ENCODE peak calls at places on chromosomes 1 and 21, in six cellular contexts. One of them, this sample, is unnamed. For H3K36me3, the result is how much of the 10 kb centered on the place peaks cover.

GRCh38 chr1:47756006-47756405 is 241.2 kb downstream of the TRABD2B start:
- DNase-seq in K562: no peak
- DNase-seq in psoas muscle: no peak
- DNase-seq in aorta: no peak
- DNase-seq in CD8-positive, alpha-beta memory T cell: no peak
- DNase-seq in hepatocyte: no peak
- DNase-seq in this sample: no peak

GRCh38 chr1:23719162-23719820 is 24.0 kb upstream of the ELOA start:
- DNase-seq in K562: no peak
- DNase-seq in psoas muscle: peak
- DNase-seq in aorta: no peak
- DNase-seq in CD8-positive, alpha-beta memory T cell: no peak
- DNase-seq in hepatocyte: no peak
- DNase-seq in this sample: no peak

GRCh38 chr1:225774276-225775147 is 3.1 kb upstream of the SRP9 start:
- DNase-seq in K562: no peak
- DNase-seq in psoas muscle: no peak
- DNase-seq in aorta: no peak
- DNase-seq in CD8-positive, alpha-beta memory T cell: no peak
- DNase-seq in hepatocyte: no peak
- DNase-seq in this sample: no peak

GRCh38 chr1:171438441-171438840 is 46.9 kb upstream of the PRRC2C start:
- DNase-seq in K562: no peak
- DNase-seq in psoas muscle: peak
- DNase-seq in aorta: peak
- DNase-seq in CD8-positive, alpha-beta memory T cell: no peak
- DNase-seq in hepatocyte: peak
- DNase-seq in this sample: no peak

GRCh38 chr1:145849356-145850165 is 4.1 kb downstream of the NUDT17 start:
- DNase-seq in K562: peak
- DNase-seq in psoas muscle: no peak
- DNase-seq in aorta: no peak
- DNase-seq in CD8-positive, alpha-beta memory T cell: no peak
- DNase-seq in hepatocyte: no peak
- DNase-seq in this sample: no peak

GRCh38 chr1:93708734-93709481 is 27.3 kb upstream of the BCAR3 start:
- DNase-seq in K562: no peak
- DNase-seq in psoas muscle: no peak
- DNase-seq in aorta: no peak
- DNase-seq in CD8-positive, alpha-beta memory T cell: no peak
- DNase-seq in hepatocyte: peak
- DNase-seq in this sample: no peak

GRCh38 chr1:38898653-38899230 is 17.4 kb upstream of the GJA9 start:
- DNase-seq in K562: no peak
- DNase-seq in psoas muscle: no peak
- DNase-seq in aorta: no peak
- DNase-seq in CD8-positive, alpha-beta memory T cell: no peak
- DNase-seq in hepatocyte: no peak
- DNase-seq in this sample: no peak

GRCh38 chr21:30268608-30269197 is 14.0 kb downstream of the KRTAP24-1 start:
- DNase-seq in K562: peak
- DNase-seq in psoas muscle: no peak
- DNase-seq in aorta: no peak
- DNase-seq in CD8-positive, alpha-beta memory T cell: no peak
- DNase-seq in hepatocyte: peak
- DNase-seq in this sample: no peak

GRCh38 chr1:70038025-70038424 is 167.4 kb downstream of the LRRC40 start:
- DNase-seq in K562: no peak
- DNase-seq in psoas muscle: no peak
- DNase-seq in aorta: peak
- DNase-seq in CD8-positive, alpha-beta memory T cell: no peak
- DNase-seq in hepatocyte: no peak
- DNase-seq in this sample: no peak

GRCh38 chr1:92599184-92599583 is 112.5 kb upstream of the GFI1 start:
- DNase-seq in K562: no peak
- DNase-seq in psoas muscle: no peak
- DNase-seq in aorta: no peak
- DNase-seq in CD8-positive, alpha-beta memory T cell: peak
- DNase-seq in hepatocyte: peak
- DNase-seq in this sample: no peak

GRCh38 chr1:18618546-18619466 is 11.8 kb upstream of the PAX7 start:
- DNase-seq in K562: no peak
- DNase-seq in psoas muscle: no peak
- DNase-seq in aorta: no peak
- DNase-seq in CD8-positive, alpha-beta memory T cell: no peak
- DNase-seq in hepatocyte: no peak
- DNase-seq in this sample: no peak

GRCh38 chr1:215083408-215083961 is 948 bp downstream of the KCNK2 start:
- DNase-seq in K562: no peak
- DNase-seq in psoas muscle: no peak
- DNase-seq in aorta: no peak
- DNase-seq in CD8-positive, alpha-beta memory T cell: no peak
- DNase-seq in hepatocyte: peak
- DNase-seq in this sample: no peak

GRCh38 chr1:173474097-173474779 is 2.9 kb upstream of the PRDX6 start:
- DNase-seq in K562: no peak
- DNase-seq in psoas muscle: no peak
- DNase-seq in aorta: no peak
- DNase-seq in CD8-positive, alpha-beta memory T cell: no peak
- DNase-seq in hepatocyte: peak
- DNase-seq in this sample: no peak

GRCh38 chr21:36097427-36098230 is 27.8 kb downstream of the CBR1 start:
- DNase-seq in K562: no peak
- DNase-seq in psoas muscle: no peak
- DNase-seq in aorta: no peak
- DNase-seq in CD8-positive, alpha-beta memory T cell: no peak
- DNase-seq in hepatocyte: no peak
- DNase-seq in this sample: no peak

GRCh38 chr1:170929412-170929834 is 5.9 kb upstream of the MROH9 start:
- DNase-seq in K562: no peak
- DNase-seq in psoas muscle: no peak
- DNase-seq in aorta: no peak
- DNase-seq in CD8-positive, alpha-beta memory T cell: no peak
- DNase-seq in hepatocyte: no peak
- DNase-seq in this sample: no peak

GRCh38 chr21:15275615-15276228 is 210.9 kb upstream of the NRIP1 start:
- DNase-seq in K562: no peak
- DNase-seq in psoas muscle: no peak
- DNase-seq in aorta: no peak
- DNase-seq in CD8-positive, alpha-beta memory T cell: no peak
- DNase-seq in hepatocyte: no peak
- DNase-seq in this sample: no peak

GRCh38 chr21:45404726-45405270 is at the start of gene COL18A1:
- DNase-seq in K562: peak
- DNase-seq in psoas muscle: peak
- DNase-seq in aorta: peak
- DNase-seq in CD8-positive, alpha-beta memory T cell: no peak
- DNase-seq in hepatocyte: peak
- DNase-seq in this sample: no peak

GRCh38 chr1:158246650-158247049 is 7.6 kb upstream of the CD1A start:
- DNase-seq in K562: no peak
- DNase-seq in psoas muscle: no peak
- DNase-seq in aorta: no peak
- DNase-seq in CD8-positive, alpha-beta memory T cell: no peak
- DNase-seq in hepatocyte: no peak
- DNase-seq in this sample: no peak

GRCh38 chr1:239930646-239931262 is 160.9 kb upstream of the FMN2 start:
- DNase-seq in K562: no peak
- DNase-seq in psoas muscle: no peak
- DNase-seq in aorta: no peak
- DNase-seq in CD8-positive, alpha-beta memory T cell: no peak
- DNase-seq in hepatocyte: no peak
- DNase-seq in this sample: no peak

GRCh38 chr1:228295201-228295600 is 87.4 kb downstream of the OBSCN start:
- DNase-seq in K562: no peak
- DNase-seq in psoas muscle: no peak
- DNase-seq in aorta: no peak
- DNase-seq in CD8-positive, alpha-beta memory T cell: no peak
- DNase-seq in hepatocyte: no peak
- DNase-seq in this sample: no peak

GRCh38 chr1:67713071-67713806 is 28.2 kb downstream of the GADD45A start:
- DNase-seq in K562: no peak
- DNase-seq in psoas muscle: no peak
- DNase-seq in aorta: no peak
- DNase-seq in CD8-positive, alpha-beta memory T cell: no peak
- DNase-seq in hepatocyte: peak
- DNase-seq in this sample: no peak

GRCh38 chr1:203584040-203584439 is 42.6 kb upstream of the ATP2B4 start:
- DNase-seq in K562: no peak
- DNase-seq in psoas muscle: no peak
- DNase-seq in aorta: no peak
- DNase-seq in CD8-positive, alpha-beta memory T cell: no peak
- DNase-seq in hepatocyte: no peak
- DNase-seq in this sample: no peak

GRCh38 chr1:55235722-55236121 is 20.6 kb upstream of the USP24 start:
- DNase-seq in K562: no peak
- DNase-seq in psoas muscle: no peak
- DNase-seq in aorta: no peak
- DNase-seq in CD8-positive, alpha-beta memory T cell: no peak
- DNase-seq in hepatocyte: no peak
- DNase-seq in this sample: no peak

GRCh38 chr1:229164836-229165285 is 106.0 kb upstream of the RAB4A start:
- DNase-seq in K562: no peak
- DNase-seq in psoas muscle: no peak
- DNase-seq in aorta: no peak
- DNase-seq in CD8-positive, alpha-beta memory T cell: no peak
- DNase-seq in hepatocyte: no peak
- DNase-seq in this sample: no peak

GRCh38 chr21:15667010-15667409 is 62.8 kb upstream of the USP25 start:
- DNase-seq in K562: no peak
- DNase-seq in psoas muscle: no peak
- DNase-seq in aorta: no peak
- DNase-seq in CD8-positive, alpha-beta memory T cell: no peak
- DNase-seq in hepatocyte: no peak
- DNase-seq in this sample: no peak

GRCh38 chr1:23578311-23578996 is 19.2 kb upstream of the ID3 start:
- DNase-seq in K562: no peak
- DNase-seq in psoas muscle: no peak
- DNase-seq in aorta: no peak
- DNase-seq in CD8-positive, alpha-beta memory T cell: no peak
- DNase-seq in hepatocyte: no peak
- DNase-seq in this sample: no peak

GRCh38 chr1:53123462-53124129 is 18.8 kb downstream of the SLC1A7 start:
- DNase-seq in K562: no peak
- DNase-seq in psoas muscle: peak
- DNase-seq in aorta: peak
- DNase-seq in CD8-positive, alpha-beta memory T cell: no peak
- DNase-seq in hepatocyte: no peak
- DNase-seq in this sample: peak

GRCh38 chr1:37958690-37959089 is 11.8 kb upstream of the INPP5B start:
- DNase-seq in K562: no peak
- DNase-seq in psoas muscle: no peak
- DNase-seq in aorta: no peak
- DNase-seq in CD8-positive, alpha-beta memory T cell: no peak
- DNase-seq in hepatocyte: no peak
- DNase-seq in this sample: no peak

GRCh38 chr1:162855461-162856150 is 5.4 kb downstream of the CCDC190 start:
- DNase-seq in K562: no peak
- DNase-seq in psoas muscle: no peak
- DNase-seq in aorta: no peak
- DNase-seq in CD8-positive, alpha-beta memory T cell: no peak
- DNase-seq in hepatocyte: no peak
- DNase-seq in this sample: no peak

GRCh38 chr1:11682287-11682771 is 1.4 kb upstream of the MAD2L2 start:
- DNase-seq in K562: no peak
- DNase-seq in psoas muscle: no peak
- DNase-seq in aorta: no peak
- DNase-seq in CD8-positive, alpha-beta memory T cell: no peak
- DNase-seq in hepatocyte: no peak
- DNase-seq in this sample: no peak

GRCh38 chr21:43667191-43667904 is 8.0 kb downstream of the RRP1B start:
- DNase-seq in K562: no peak
- DNase-seq in psoas muscle: no peak
- DNase-seq in aorta: no peak
- DNase-seq in CD8-positive, alpha-beta memory T cell: no peak
- DNase-seq in hepatocyte: no peak
- DNase-seq in this sample: no peak
- H3K36me3 ChIP-seq in K562: half or more
- H3K36me3 ChIP-seq in psoas muscle: half or more
- H3K36me3 ChIP-seq in aorta: under half
- H3K36me3 ChIP-seq in CD8-positive, alpha-beta memory T cell: under half
- H3K36me3 ChIP-seq in hepatocyte: under half
- H3K36me3 ChIP-seq in this sample: under half

DNA sequence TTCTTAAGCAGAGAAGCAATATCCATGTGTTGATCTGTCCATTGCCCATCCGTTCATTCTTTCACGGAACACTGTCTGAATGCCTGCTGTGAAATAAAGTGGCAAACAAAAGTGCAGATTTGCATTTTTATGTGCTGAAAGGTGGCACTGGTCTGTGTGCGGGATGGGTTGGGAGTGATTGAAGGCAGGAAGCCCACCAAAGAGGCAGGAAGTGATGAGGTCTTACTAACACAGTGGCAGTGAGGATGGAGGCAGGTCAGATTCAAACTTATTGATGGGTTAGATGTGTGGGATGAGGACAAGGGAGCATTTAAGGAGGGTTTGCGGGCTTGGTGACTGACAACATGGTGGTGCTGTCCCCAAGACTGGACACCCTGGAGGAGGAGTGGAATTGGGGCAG is 8.3 kb downstream of the PTPRF start:
- DNase-seq in K562: no peak
- DNase-seq in psoas muscle: no peak
- DNase-seq in aorta: no peak
- DNase-seq in CD8-positive, alpha-beta memory T cell: no peak
- DNase-seq in hepatocyte: no peak
- DNase-seq in this sample: no peak
- H3K36me3 ChIP-seq in K562: under half
- H3K36me3 ChIP-seq in psoas muscle: under half
- H3K36me3 ChIP-seq in aorta: under half
- H3K36me3 ChIP-seq in CD8-positive, alpha-beta memory T cell: under half
- H3K36me3 ChIP-seq in hepatocyte: under half
- H3K36me3 ChIP-seq in this sample: under half

DNA sequence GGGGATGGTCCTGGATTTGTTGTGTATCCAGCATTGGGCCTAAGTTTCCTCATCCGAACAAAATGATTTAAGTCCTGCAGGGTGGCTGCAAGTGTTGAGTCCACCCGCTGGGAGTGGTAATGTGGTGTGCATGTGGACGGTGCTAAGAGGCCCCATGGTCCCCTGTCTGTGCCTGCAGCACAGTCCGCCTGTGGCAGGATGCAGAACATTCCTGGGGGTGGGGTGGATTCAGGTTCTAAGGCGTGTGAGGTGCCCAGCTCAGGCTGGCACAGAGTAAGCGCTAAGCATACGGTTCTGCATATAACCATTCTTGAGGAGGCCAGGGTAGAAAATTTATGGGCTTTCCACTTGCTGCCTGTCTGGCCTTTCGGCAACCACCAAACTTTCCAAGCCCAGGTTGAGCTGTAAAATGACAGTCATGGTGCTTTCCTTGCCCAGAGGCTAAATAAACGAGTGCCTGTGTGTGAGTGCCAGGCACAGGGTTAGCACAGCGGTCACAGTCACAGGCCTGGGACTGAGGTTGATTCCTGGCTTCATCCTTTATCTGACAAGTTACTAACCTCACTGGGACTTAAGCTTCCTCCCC is 30.7 kb downstream of the SLC2A1 start:
- DNase-seq in K562: no peak
- DNase-seq in psoas muscle: no peak
- DNase-seq in aorta: no peak
- DNase-seq in CD8-positive, alpha-beta memory T cell: no peak
- DNase-seq in hepatocyte: no peak
- DNase-seq in this sample: no peak
- H3K36me3 ChIP-seq in K562: half or more
- H3K36me3 ChIP-seq in psoas muscle: under half
- H3K36me3 ChIP-seq in aorta: under half
- H3K36me3 ChIP-seq in CD8-positive, alpha-beta memory T cell: under half
- H3K36me3 ChIP-seq in hepatocyte: under half
- H3K36me3 ChIP-seq in this sample: under half

GRCh38 chr1:201001962-201002361 is 21.6 kb downstream of the KIF21B start:
- DNase-seq in K562: no peak
- DNase-seq in psoas muscle: peak
- DNase-seq in aorta: no peak
- DNase-seq in CD8-positive, alpha-beta memory T cell: no peak
- DNase-seq in hepatocyte: no peak
- DNase-seq in this sample: no peak
- H3K36me3 ChIP-seq in K562: under half
- H3K36me3 ChIP-seq in psoas muscle: under half
- H3K36me3 ChIP-seq in aorta: under half
- H3K36me3 ChIP-seq in CD8-positive, alpha-beta memory T cell: half or more
- H3K36me3 ChIP-seq in hepatocyte: under half
- H3K36me3 ChIP-seq in this sample: under half

This sample was measured in breast epithelium.